ENCODE peak calls at places on chromosomes 5 and 9, in nine cellular contexts. I, N, E, W, A, P, D, R and Z are unnamed samples.

GRCh38 chr5:2166979-2167377 is 284.3 kb upstream of the IRX4 start:
- DNase-seq in I (no peak), N (no peak), E (no peak), W (no peak), A (no peak), P (no peak), D (no peak), R (no peak), Z (no peak)

GRCh38 chr9:76932778-76933177 is 26.9 kb upstream of the PRUNE2 start:
- DNase-seq in I (no peak), N (no peak), E (no peak), W (no peak), A (no peak), P (no peak), D (no peak), R (no peak), Z (no peak)

GRCh38 chr9:92151691-92152393 is 36.6 kb upstream of the SPTLC1 start:
- DNase-seq in I (no peak), N (no peak), E (no peak), W (no peak), A (peak), P (no peak), D (peak), R (peak), Z (peak)

GRCh38 chr5:143471041-143471509 is 67.6 kb upstream of the NR3C1 start:
- DNase-seq in I (no peak), N (no peak), E (no peak), W (no peak), A (no peak), P (no peak), D (no peak), R (peak), Z (no peak)

GRCh38 chr9:92010705-92011536 is 60.9 kb upstream of the ROR2 start:
- DNase-seq in I (no peak), N (no peak), E (no peak), W (no peak), A (no peak), P (no peak), D (no peak), R (no peak), Z (no peak)

GRCh38 chr9:18194316-18194715 is 279.6 kb upstream of the ADAMTSL1 start:
- DNase-seq in I (no peak), N (no peak), E (no peak), W (no peak), A (no peak), P (no peak), D (no peak), R (no peak), Z (no peak)

GRCh38 chr5:15203376-15203775 is 296.6 kb upstream of the FBXL7 start:
- DNase-seq in I (no peak), N (no peak), E (no peak), W (no peak), A (no peak), P (no peak), D (no peak), R (no peak), Z (no peak)

GRCh38 chr5:124883686-124884085 is 137.2 kb upstream of the ZNF608 start:
- DNase-seq in I (no peak), N (no peak), E (no peak), W (no peak), A (no peak), P (no peak), D (no peak), R (no peak), Z (no peak)

GRCh38 chr5:176415240-176416122 is 858 bp downstream of the CLTB start:
- DNase-seq in I (peak), N (no peak), E (no peak), W (peak), A (peak), P (no peak), D (no peak), R (peak), Z (no peak)

GRCh38 chr9:76379494-76379893 is 14.7 kb downstream of the RFK start:
- DNase-seq in I (no peak), N (peak), E (no peak), W (no peak), A (peak), P (no peak), D (no peak), R (peak), Z (no peak)

GRCh38 chr5:149062371-149063016 is 368 bp downstream of the SH3TC2 start:
- DNase-seq in I (peak), N (no peak), E (no peak), W (peak), A (no peak), P (no peak), D (peak), R (peak), Z (no peak)

GRCh38 chr5:153372433-153373167 is 117.9 kb upstream of the GRIA1 start:
- DNase-seq in I (no peak), N (peak), E (no peak), W (no peak), A (peak), P (no peak), D (no peak), R (no peak), Z (no peak)

GRCh38 chr5:9313751-9314150 is 232.1 kb downstream of the SEMA5A start:
- DNase-seq in I (no peak), N (no peak), E (peak), W (no peak), A (no peak), P (no peak), D (no peak), R (no peak), Z (no peak)

GRCh38 chr5:170312666-170313065 is 15.1 kb upstream of the LCP2 start:
- DNase-seq in I (no peak), N (no peak), E (no peak), W (no peak), A (no peak), P (peak), D (no peak), R (peak), Z (no peak)

GRCh38 chr5:1057485-1057825 is 48.9 kb downstream of the NKD2 start:
- DNase-seq in I (peak), N (no peak), E (no peak), W (no peak), A (no peak), P (no peak), D (peak), R (no peak), Z (peak)

GRCh38 chr5:171736976-171737848 is 48.4 kb upstream of the SMIM23 start:
- DNase-seq in I (peak), N (no peak), E (no peak), W (no peak), A (no peak), P (no peak), D (peak), R (no peak), Z (peak)

GRCh38 chr5:124744170-124744911 is 2.1 kb downstream of the ZNF608 start:
- DNase-seq in I (peak), N (peak), E (no peak), W (peak), A (peak), P (no peak), D (peak), R (peak), Z (peak)

GRCh38 chr9:87713990-87714335 is 12.0 kb upstream of the CTSL start:
- DNase-seq in I (no peak), N (no peak), E (no peak), W (no peak), A (no peak), P (no peak), D (no peak), R (no peak), Z (no peak)

GRCh38 chr5:89399553-89399952 is 516.6 kb upstream of the MEF2C start:
- DNase-seq in I (no peak), N (no peak), E (no peak), W (no peak), A (no peak), P (no peak), D (no peak), R (no peak), Z (no peak)

GRCh38 chr5:168227001-168227400 is 64.4 kb upstream of the WWC1 start:
- DNase-seq in I (no peak), N (no peak), E (no peak), W (no peak), A (no peak), P (no peak), D (peak), R (no peak), Z (no peak)